ENCODE peak calls at places on chromosomes 6 and 20, in six cellular contexts. W is mesendoderm, F is mesenchymal stem cell, A is H9, K is IMR-90, S is H1. C is an unnamed sample.
A peak's percentile ranks its signal among the peaks of the same experiment; 100 is the strongest.

GRCh38 chr6:132495604-132496079 is 17.3 kb downstream of the STX7 start:
- DNase-seq in W (no peak), F (no peak), A (no peak), K (no peak), S (no peak), C (no peak)

GRCh38 chr20:14986026-14986655 is 648.7 kb upstream of the FLRT3 start:
- DNase-seq in W (no peak), F (no peak), A (no peak), K (no peak), S (no peak), C (no peak)

GRCh38 chr20:1392693-1393506 is at the start of gene FKBP1A:
- DNase-seq in W (peak; percentile 89), F (peak; percentile 90), A (peak; percentile 82), K (peak; percentile 90), S (no peak), C (peak; percentile 74)

GRCh38 chr20:53202781-53203180 is 230.6 kb downstream of the TSHZ2 start:
- DNase-seq in W (no peak), F (no peak), A (no peak), K (no peak), S (no peak), C (no peak)

GRCh38 chr20:25476106-25477105 is 68.9 kb downstream of the GINS1 start:
- DNase-seq in W (no peak), F (no peak), A (no peak), K (no peak), S (no peak), C (no peak)

GRCh38 chr20:63895886-63896135 is 885 bp downstream of the DNAJC5 start:
- DNase-seq in W (no peak), F (peak; percentile 47), A (no peak), K (peak; percentile 20), S (no peak), C (no peak)

GRCh38 chr6:53484409-53485280 is 60.3 kb downstream of the GCLC start:
- DNase-seq in W (peak; percentile 62), F (peak; percentile 67), A (peak; percentile 38), K (peak; percentile 75), S (no peak), C (peak; percentile 71)

GRCh38 chr20:45426621-45427020 is 10.7 kb downstream of the PIGT start:
- DNase-seq in W (no peak), F (no peak), A (no peak), K (no peak), S (no peak), C (no peak)

GRCh38 chr6:42269553-42269952 is 51.9 kb upstream of the MRPS10 start:
- DNase-seq in W (no peak), F (no peak), A (no peak), K (no peak), S (no peak), C (no peak)

GRCh38 chr20:4434681-4435080 is 287.0 kb upstream of the PRND start:
- DNase-seq in W (no peak), F (no peak), A (no peak), K (peak; percentile 15), S (no peak), C (no peak)

GRCh38 chr6:116996842-116997241 is 119.8 kb downstream of the RFX6 start:
- DNase-seq in W (peak; percentile 53), F (no peak), A (no peak), K (no peak), S (no peak), C (no peak)

GRCh38 chr6:85670573-85670972 is 27.9 kb upstream of the SYNCRIP start:
- DNase-seq in W (no peak), F (peak; percentile 48), A (no peak), K (peak; percentile 55), S (no peak), C (no peak)

GRCh38 chr6:168355716-168356522 is 36.3 kb upstream of the DACT2 start:
- DNase-seq in W (peak; percentile 46), F (peak; percentile 34), A (peak; percentile 57), K (no peak), S (no peak), C (peak; percentile 29)

GRCh38 chr20:58374027-58374850 is 14.8 kb upstream of the VAPB start:
- DNase-seq in W (peak; percentile 44), F (no peak), A (peak; percentile 57), K (no peak), S (no peak), C (no peak)

GRCh38 chr6:21438237-21438985 is 155.1 kb upstream of the SOX4 start:
- DNase-seq in W (no peak), F (no peak), A (no peak), K (no peak), S (no peak), C (no peak)

GRCh38 chr20:50283922-50284810 is 93.5 kb downstream of the CEBPB start:
- DNase-seq in W (no peak), F (peak; percentile 48), A (no peak), K (peak; percentile 66), S (no peak), C (no peak)

GRCh38 chr6:142155895-142156757 is 9.1 kb downstream of the VTA1 start:
- DNase-seq in W (peak; percentile 70), F (peak; percentile 51), A (peak; percentile 29), K (peak; percentile 37), S (peak; percentile 10), C (no peak)

GRCh38 chr20:22385602-22386299 is 198.6 kb downstream of the FOXA2 start:
- DNase-seq in W (peak; percentile 40), F (no peak), A (no peak), K (no peak), S (no peak), C (no peak)

GRCh38 chr6:85537055-85537494 is 56.6 kb downstream of the SNX14 start:
- DNase-seq in W (no peak), F (peak; percentile 25), A (no peak), K (peak; percentile 24), S (no peak), C (no peak)

GRCh38 chr6:106724848-106725247 is 95.5 kb downstream of the QRSL1 start:
- DNase-seq in W (no peak), F (no peak), A (no peak), K (no peak), S (no peak), C (no peak)
- H2BK15ac ChIP-seq in W (no peak overlapping the region), F (no peak overlapping the region), A (no peak overlapping the region), K (no peak overlapping the region), S (no peak overlapping the region), C (no peak overlapping the region)

GRCh38 chr20:19782669-19783068 is 24.6 kb downstream of the RIN2 start:
- DNase-seq in W (no peak), F (no peak), A (no peak), K (no peak), S (no peak), C (no peak)
- H3K4ac ChIP-seq in W (no peak overlapping the region), F (no peak overlapping the region), A (no peak overlapping the region), K (peak overlapping the region; percentile 30), S (no peak overlapping the region), C (no peak overlapping the region)

GRCh38 chr20:35699127-35699913 is at the start of the genes NFS1 and ROMO1:
- DNase-seq in W (peak; percentile 95), F (peak; percentile 91), A (peak; percentile 88), K (peak; percentile 76), S (peak; percentile 65), C (peak; percentile 85)

GRCh38 chr20:35698298-35699126 is 640 bp downstream of the NFS1 start:
- DNase-seq in W (peak; percentile 34), F (peak; percentile 45), A (no peak), K (no peak), S (no peak), C (peak; percentile 11)

GRCh38 chr20:35699914-35700624 is 864 bp downstream of the ROMO1 start:
- DNase-seq in W (no peak), F (no peak), A (no peak), K (peak; percentile 29), S (no peak), C (no peak)

GRCh38 chr20:35695978-35696377 is 3.2 kb downstream of the NFS1 start:
- DNase-seq in W (no peak), F (no peak), A (no peak), K (no peak), S (no peak), C (no peak)

DNA sequence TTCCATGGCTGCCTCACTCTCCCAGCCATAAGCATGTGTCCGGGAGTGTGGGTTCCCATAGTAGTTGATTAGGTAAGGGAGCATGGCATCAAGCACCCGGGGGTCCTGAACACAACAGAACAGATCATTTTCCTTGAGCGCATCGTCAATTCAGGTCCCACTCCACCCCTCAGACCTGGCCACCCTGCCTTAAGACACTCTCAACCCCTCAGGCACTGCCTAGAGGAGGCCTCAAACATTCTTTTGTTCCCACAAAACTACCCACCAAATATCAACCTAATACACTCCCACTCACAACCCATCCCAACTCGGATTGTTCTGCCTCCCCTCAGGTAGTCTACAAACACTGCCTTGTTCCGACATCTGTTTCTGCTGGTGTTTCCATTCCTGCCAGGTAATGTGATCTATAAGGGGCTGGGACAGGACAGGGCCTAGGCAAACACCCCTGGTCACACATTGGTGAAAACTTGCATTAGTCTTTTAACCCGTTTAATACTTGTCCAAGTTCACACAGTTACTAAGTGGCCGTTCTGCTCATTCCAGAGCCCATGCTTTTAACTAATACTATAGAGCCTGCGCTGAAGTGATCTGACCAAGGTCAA is 1.4 kb downstream of the NFS1 start:
- DNase-seq in W (no peak), F (no peak), A (no peak), K (no peak), S (no peak), C (no peak)
- H3K27ac ChIP-seq in W (no peak overlapping the region), F (no peak overlapping the region), A (no peak overlapping the region), K (no peak overlapping the region), S (no peak overlapping the region), C (no peak overlapping the region)

GRCh38 chr6:38153511-38153910 is 334.0 kb downstream of the ZFAND3 start:
- DNase-seq in W (no peak), F (no peak), A (no peak), K (no peak), S (no peak), C (no peak)

GRCh38 chr6:38150681-38151296 is 331.3 kb downstream of the ZFAND3 start:
- DNase-seq in W (no peak), F (no peak), A (no peak), K (no peak), S (no peak), C (no peak)

GRCh38 chr6:38153076-38153475 is 333.5 kb downstream of the ZFAND3 start:
- DNase-seq in W (no peak), F (no peak), A (no peak), K (no peak), S (no peak), C (no peak)

GRCh38 chr6:38152620-38153019 is 333.1 kb downstream of the ZFAND3 start:
- DNase-seq in W (no peak), F (no peak), A (no peak), K (no peak), S (no peak), C (no peak)

DNA sequence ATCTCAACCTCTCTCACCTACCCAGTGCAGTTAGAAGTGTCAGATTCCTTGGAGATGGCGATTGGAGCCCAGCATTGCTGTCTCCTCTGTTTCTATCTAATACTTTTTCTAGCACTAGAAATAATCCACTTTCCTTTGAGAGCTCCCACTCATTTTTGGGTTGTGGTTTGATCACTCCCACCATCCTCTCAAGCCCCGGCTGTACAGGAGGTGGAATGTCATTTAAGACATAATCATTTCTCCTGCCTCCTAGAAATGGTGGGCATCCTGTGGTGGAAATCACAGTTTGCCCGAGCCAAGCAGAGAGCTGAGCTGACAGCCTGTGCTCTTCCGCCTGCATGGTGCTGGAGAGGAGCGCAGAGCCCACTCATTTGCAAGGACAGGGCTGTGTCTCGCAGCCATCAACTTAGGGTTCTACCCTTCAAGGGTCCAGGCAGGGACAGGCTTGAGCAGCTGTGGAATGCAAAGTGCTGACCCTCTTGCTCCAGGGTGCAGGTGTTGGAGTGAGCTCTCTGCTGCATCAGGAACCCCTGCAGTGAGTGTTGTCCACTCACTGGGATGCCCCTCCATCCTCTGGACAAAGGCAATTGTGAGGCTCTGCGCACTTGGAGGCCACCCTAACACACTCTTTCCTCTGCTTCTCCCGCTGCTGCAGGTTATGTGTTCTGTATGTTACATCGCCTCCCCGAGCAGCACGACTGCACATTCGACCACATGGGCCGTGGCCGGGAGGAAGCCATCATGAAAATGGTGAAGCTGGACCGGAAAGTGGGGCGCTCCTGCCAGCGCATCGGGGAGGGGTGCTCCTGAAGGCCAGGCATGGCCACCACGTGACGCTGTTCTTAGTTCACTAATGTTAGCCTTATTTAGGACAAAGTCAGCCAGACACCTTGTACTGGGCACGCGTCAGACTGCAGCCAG is 332.3 kb downstream of the ZFAND3 start:
- DNase-seq in W (no peak), F (no peak), A (peak; percentile 4), K (no peak), S (no peak), C (no peak)
- H2BK15ac ChIP-seq in W (no peak overlapping the region), F (no peak overlapping the region), A (no peak overlapping the region), K (no peak overlapping the region), S (no peak overlapping the region), C (no peak overlapping the region)